ENCODE peak calls at places on chromosomes 7 and 10, in nine cellular contexts. B is ovary, K is IMR-90, M is suprapubic skin, N is stomach, I is NB4, D is body of pancreas, Y is heart left ventricle, P is testis. E is an unnamed sample.

GRCh38 chr10:34124522-34125035 is 690.5 kb downstream of the PARD3 start:
- DNase-seq in B (no peak), K (peak), M (no peak), N (no peak), I (no peak), D (peak), Y (no peak), P (no peak), E (no peak)

GRCh38 chr10:61896854-61897661 is 4.4 kb upstream of the ARID5B start:
- DNase-seq in B (peak), K (peak), M (no peak), N (peak), I (peak), D (peak), Y (peak), P (peak), E (no peak)

GRCh38 chr7:137871173-137871915 is 24.6 kb upstream of the DGKI start:
- DNase-seq in B (no peak), K (no peak), M (no peak), N (no peak), I (no peak), D (no peak), Y (no peak), P (no peak), E (no peak)

GRCh38 chr10:86770412-86770960 is 14.1 kb downstream of the BMPR1A start:
- DNase-seq in B (no peak), K (no peak), M (no peak), N (no peak), I (peak), D (no peak), Y (no peak), P (peak), E (no peak)

GRCh38 chr7:121953601-121954000 is 80.6 kb downstream of the PTPRZ1 start:
- DNase-seq in B (no peak), K (no peak), M (no peak), N (no peak), I (no peak), D (no peak), Y (no peak), P (no peak), E (no peak)

GRCh38 chr7:120023494-120024167 is 249.3 kb upstream of the KCND2 start:
- DNase-seq in B (no peak), K (peak), M (no peak), N (no peak), I (peak), D (no peak), Y (no peak), P (no peak), E (no peak)

GRCh38 chr7:142872106-142872675 is 13.4 kb downstream of the TRPV6 start:
- DNase-seq in B (no peak), K (no peak), M (peak), N (no peak), I (peak), D (no peak), Y (no peak), P (no peak), E (no peak)

GRCh38 chr10:19811517-19811916 is 4.7 kb upstream of the PLXDC2 start:
- DNase-seq in B (peak), K (peak), M (no peak), N (no peak), I (no peak), D (no peak), Y (no peak), P (peak), E (no peak)

GRCh38 chr10:44245601-44245938 is 139.3 kb downstream of the CXCL12 start:
- DNase-seq in B (no peak), K (peak), M (no peak), N (no peak), I (no peak), D (no peak), Y (no peak), P (no peak), E (no peak)

GRCh38 chr7:104794154-104794553 is 219.9 kb upstream of the KMT2E start:
- DNase-seq in B (no peak), K (no peak), M (no peak), N (no peak), I (no peak), D (no peak), Y (no peak), P (no peak), E (no peak)

GRCh38 chr7:105643857-105644256 is 62.6 kb upstream of the EFCAB10 start:
- DNase-seq in B (no peak), K (no peak), M (no peak), N (no peak), I (no peak), D (no peak), Y (no peak), P (no peak), E (no peak)

GRCh38 chr10:80739963-80740715 is 202.4 kb downstream of the SH2D4B start:
- DNase-seq in B (no peak), K (no peak), M (no peak), N (no peak), I (no peak), D (no peak), Y (no peak), P (no peak), E (no peak)

GRCh38 chr7:126937196-126937595 is 315.5 kb downstream of the GRM8 start:
- DNase-seq in B (no peak), K (no peak), M (no peak), N (no peak), I (no peak), D (no peak), Y (no peak), P (no peak), E (peak)

GRCh38 chr10:80552151-80552646 is 14.5 kb downstream of the SH2D4B start:
- DNase-seq in B (no peak), K (no peak), M (peak), N (peak), I (no peak), D (peak), Y (peak), P (no peak), E (no peak)

GRCh38 chr7:70571403-70571911 is 560.5 kb upstream of the GALNT17 start:
- DNase-seq in B (no peak), K (peak), M (no peak), N (peak), I (no peak), D (peak), Y (no peak), P (no peak), E (no peak)
- TF ChIP-seq POLR2A in B (no peak), K (no peak), M (no peak), N (no peak), I (no peak), D (no peak), Y (no peak), P (no peak), E (no peak)

DNA sequence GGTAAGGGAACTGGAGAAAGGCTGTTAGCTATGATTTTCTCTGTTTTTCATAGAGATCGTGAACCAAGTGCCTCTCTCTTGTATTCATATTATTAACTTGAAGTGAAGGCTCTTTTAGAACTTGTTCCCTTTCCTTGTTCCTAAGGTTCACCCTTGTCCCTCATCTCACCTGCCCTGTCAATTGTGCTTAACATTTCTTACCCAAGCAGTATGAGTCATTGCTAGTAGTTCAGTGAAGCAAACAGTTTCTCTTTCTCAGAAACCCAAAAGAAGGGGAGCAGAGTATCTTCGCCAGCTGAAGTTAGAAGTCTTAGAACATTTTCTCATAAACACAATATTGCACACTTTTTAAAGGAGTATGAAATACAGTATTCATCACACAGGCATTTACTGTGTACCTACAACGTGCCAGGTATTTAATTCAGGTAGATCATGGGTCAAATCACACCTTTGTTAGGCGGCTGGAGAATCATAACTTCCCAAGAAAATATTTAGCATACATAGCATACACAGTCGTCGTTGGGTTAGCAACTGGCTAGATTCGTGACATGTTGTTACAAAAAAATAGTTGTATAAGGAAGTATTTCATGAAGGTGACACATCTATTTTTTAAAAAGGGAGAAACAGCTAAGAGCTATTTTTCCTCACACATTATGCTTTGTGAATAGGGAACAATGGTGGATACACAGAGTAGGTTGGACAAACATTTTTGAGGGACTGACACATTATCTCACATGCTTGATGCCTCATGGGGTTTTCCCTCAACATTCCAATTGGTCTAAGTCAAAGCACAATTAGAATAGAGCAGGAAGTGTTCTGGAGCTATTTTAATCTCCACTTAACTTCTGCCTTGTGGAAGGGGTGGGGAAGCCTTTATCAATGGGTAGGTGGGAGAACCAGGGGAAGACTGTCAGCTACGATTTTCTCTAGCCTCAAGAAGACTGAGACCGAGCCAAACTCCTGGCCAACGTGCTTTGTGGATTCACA is 13.2 kb downstream of the HDAC9 start:
- DNase-seq in B (no peak), K (peak), M (no peak), N (no peak), I (peak), D (no peak), Y (no peak), P (no peak), E (no peak)
- TF ChIP-seq POLR2A in B (no peak), K (peak), M (no peak), N (no peak), I (no peak), D (peak), Y (no peak), P (no peak), E (no peak)

GRCh38 chr7:24717247-24717622 is 40.0 kb downstream of the GSDME start:
- DNase-seq in B (no peak), K (no peak), M (no peak), N (no peak), I (no peak), D (no peak), Y (no peak), P (no peak), E (no peak)

GRCh38 chr7:24716480-24717246 is 40.6 kb downstream of the GSDME start:
- DNase-seq in B (no peak), K (no peak), M (no peak), N (no peak), I (no peak), D (no peak), Y (no peak), P (no peak), E (no peak)

GRCh38 chr7:24715171-24715570 is 42.1 kb downstream of the GSDME start:
- DNase-seq in B (no peak), K (no peak), M (no peak), N (no peak), I (no peak), D (no peak), Y (no peak), P (no peak), E (no peak)

GRCh38 chr7:24714676-24715010 is 42.6 kb downstream of the GSDME start:
- DNase-seq in B (no peak), K (no peak), M (no peak), N (no peak), I (no peak), D (no peak), Y (no peak), P (no peak), E (no peak)

DNA sequence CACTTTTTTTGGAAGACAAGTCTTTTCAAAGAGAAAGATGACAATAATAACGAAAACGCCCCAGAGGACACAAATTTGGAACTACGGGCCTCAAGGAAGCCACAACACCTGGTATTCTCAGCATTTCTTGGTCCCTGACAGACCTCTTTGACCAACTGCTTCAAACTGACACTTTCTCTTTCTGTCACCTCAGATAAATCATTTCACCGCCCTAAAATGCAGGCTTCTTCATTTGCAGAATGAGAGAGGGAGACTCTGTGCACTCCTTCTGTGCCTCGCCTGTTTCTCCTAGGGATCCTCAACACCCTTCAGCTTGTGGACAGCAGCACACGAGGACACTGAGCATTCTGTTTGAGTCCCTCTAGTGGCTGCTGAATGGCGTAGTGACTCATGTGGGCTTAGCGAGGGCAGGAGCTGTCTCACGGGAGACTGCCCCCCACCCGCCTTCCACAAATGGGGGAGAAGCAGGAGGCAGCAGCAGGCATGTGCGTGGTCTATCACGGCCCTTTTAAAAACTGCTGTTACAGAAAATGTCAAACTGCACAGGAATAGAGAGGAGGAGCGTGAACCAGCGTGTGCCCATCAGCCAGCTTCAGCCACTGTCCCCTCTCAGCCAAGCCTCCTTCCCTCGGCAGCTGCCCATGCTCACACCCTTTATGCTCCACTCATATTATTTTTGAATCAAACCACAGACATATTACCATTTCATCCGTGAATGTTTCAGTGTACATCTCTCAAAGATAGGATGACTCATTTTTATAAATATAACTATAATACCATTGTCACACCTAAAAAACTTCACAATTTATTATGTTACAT is 41.4 kb downstream of the GSDME start:
- DNase-seq in B (no peak), K (peak), M (no peak), N (no peak), I (peak), D (no peak), Y (no peak), P (no peak), E (no peak)
- TF ChIP-seq POLR2A in B (no peak), K (no peak), M (no peak), N (no peak), I (no peak), D (no peak), Y (no peak), P (no peak), E (no peak)

DNA sequence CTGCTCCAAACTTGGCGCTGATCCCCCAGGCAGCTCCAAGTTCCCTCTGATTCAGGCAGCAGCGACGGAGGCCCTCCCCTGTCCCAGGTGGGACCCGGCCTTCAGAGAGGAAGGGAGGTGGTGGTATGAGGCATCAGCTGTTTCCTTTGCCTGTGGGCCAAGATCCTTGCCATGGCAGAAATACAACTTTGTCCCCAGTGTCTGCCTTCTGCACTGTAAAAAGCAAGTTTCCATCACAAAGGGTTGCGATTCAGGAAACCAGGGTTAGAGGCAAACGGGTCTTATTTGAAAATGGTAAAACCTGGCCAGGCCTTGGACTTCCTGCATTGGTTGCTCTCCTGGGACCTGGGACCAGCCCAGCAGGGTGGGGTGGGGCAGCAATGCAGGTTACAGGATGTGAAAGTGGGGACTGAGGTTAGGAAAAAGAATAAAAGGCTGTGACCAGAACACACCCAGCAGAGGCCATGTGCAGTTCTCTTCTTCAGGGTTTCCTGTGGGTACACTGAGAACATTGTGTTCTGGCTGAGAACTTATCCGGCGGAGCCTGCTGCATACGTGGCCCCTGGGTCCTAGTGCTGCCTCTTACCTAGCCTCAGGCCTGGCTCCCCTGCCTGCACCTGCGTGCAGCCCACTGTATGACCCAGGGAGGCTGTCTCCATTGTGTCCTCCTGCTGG is 25.1 kb upstream of the DDIT4 start:
- DNase-seq in B (peak), K (no peak), M (peak), N (peak), I (peak), D (peak), Y (peak), P (peak), E (peak)
- TF ChIP-seq POLR2A in B (peak), K (no peak), M (no peak), N (no peak), I (peak), D (peak), Y (peak), P (no peak), E (peak)

DNA sequence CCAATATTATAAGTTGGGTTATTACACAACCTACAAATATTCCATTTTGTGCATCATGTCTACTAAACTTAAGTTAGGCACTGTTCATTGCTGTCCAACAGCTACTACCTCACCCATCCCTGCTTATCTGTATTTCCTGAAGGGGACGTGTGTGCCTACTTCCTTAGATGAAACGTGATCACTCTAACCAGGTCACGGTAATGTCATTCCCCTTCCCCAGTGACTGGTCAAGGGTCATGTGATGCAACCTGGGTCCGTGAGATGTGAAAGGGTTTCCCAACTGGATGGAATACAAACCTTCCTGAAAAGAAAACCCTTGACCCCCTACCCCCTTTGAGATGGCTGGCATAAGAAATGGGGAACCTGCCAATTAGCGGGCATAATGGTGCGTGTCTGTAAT is 1.6 kb upstream of the NSMCE4A start:
- DNase-seq in B (no peak), K (no peak), M (no peak), N (no peak), I (no peak), D (no peak), Y (no peak), P (no peak), E (no peak)
- TF ChIP-seq POLR2A in B (no peak), K (no peak), M (no peak), N (no peak), I (no peak), D (no peak), Y (no peak), P (no peak), E (no peak)

E was measured in prostate gland.